ENCODE peak calls at places on chromosome 12, in seven cellular contexts. H is dorsolateral prefrontal cortex, L is tibial artery, F is psoas muscle, O is MM.1S, E is PC-3, W is esophagus squamous epithelium. J is an unnamed sample.

GRCh38 chr12:46938071-46938678 is 112.4 kb upstream of the SLC38A4 start:
- DNase-seq in H (no peak), L (no peak), F (no peak), O (no peak), E (no peak), W (no peak), J (no peak)

GRCh38 chr12:133026996-133027395 is 10.3 kb upstream of the ZNF84 start:
- DNase-seq in H (no peak), L (no peak), F (no peak), O (no peak), E (no peak), W (no peak), J (no peak)

GRCh38 chr12:106736051-106736957 is 38.2 kb upstream of the RIC8B start:
- DNase-seq in H (no peak), L (no peak), F (no peak), O (peak; percentile 16), E (peak; percentile 13), W (no peak), J (peak; percentile 43)

GRCh38 chr12:31474751-31475150 is 116.2 kb downstream of the DENND5B start:
- DNase-seq in H (no peak), L (no peak), F (no peak), O (no peak), E (no peak), W (no peak), J (peak; percentile 12)

GRCh38 chr12:121786441-121786825 is 7.1 kb downstream of the RHOF start:
- DNase-seq in H (no peak), L (no peak), F (peak; percentile 80), O (no peak), E (peak; percentile 100), W (no peak), J (peak; percentile 96)

GRCh38 chr12:76237086-76237701 is 111.0 kb downstream of the BBS10 start:
- DNase-seq in H (no peak), L (no peak), F (no peak), O (no peak), E (peak; percentile 49), W (no peak), J (no peak)

GRCh38 chr12:29026419-29026818 is 122.7 kb upstream of the FAR2 start:
- DNase-seq in H (no peak), L (no peak), F (no peak), O (no peak), E (peak; percentile 28), W (no peak), J (no peak)

GRCh38 chr12:81502912-81503695 is 256.0 kb downstream of the PPFIA2 start:
- DNase-seq in H (no peak), L (no peak), F (no peak), O (no peak), E (peak; percentile 20), W (no peak), J (no peak)

GRCh38 chr12:9039397-9039977 is 50.1 kb downstream of the KLRG1 start:
- DNase-seq in H (no peak), L (no peak), F (no peak), O (peak; percentile 68), E (peak; percentile 64), W (no peak), J (peak; percentile 67)

GRCh38 chr12:48286665-48287064 is 64.1 kb downstream of the ZNF641 start:
- DNase-seq in H (no peak), L (no peak), F (no peak), O (no peak), E (peak; percentile 16), W (no peak), J (no peak)

GRCh38 chr12:48285751-48286650 is 64.7 kb downstream of the ZNF641 start:
- DNase-seq in H (no peak), L (no peak), F (no peak), O (peak; percentile 60), E (peak; percentile 45), W (no peak), J (no peak)

GRCh38 chr12:48292030-48292429 is 58.7 kb downstream of the ZNF641 start:
- DNase-seq in H (no peak), L (no peak), F (no peak), O (no peak), E (no peak), W (no peak), J (no peak)

GRCh38 chr12:48291511-48291910 is 59.2 kb downstream of the ZNF641 start:
- DNase-seq in H (no peak), L (no peak), F (no peak), O (no peak), E (peak; percentile 55), W (no peak), J (no peak)

GRCh38 chr12:48288387-48289268 is 62.1 kb downstream of the ZNF641 start:
- DNase-seq in H (no peak), L (no peak), F (no peak), O (no peak), E (peak; percentile 13), W (no peak), J (no peak)
- H3K27me3 ChIP-seq in H (no peaks in the 10 kb centered on the region), L (no peaks in the 10 kb centered on the region), F (no peaks in the 10 kb centered on the region), O (no peaks in the 10 kb centered on the region), E (peaks cover 10% of the 10 kb centered on the region), W (no peaks in the 10 kb centered on the region), J (no peaks in the 10 kb centered on the region)

DNA sequence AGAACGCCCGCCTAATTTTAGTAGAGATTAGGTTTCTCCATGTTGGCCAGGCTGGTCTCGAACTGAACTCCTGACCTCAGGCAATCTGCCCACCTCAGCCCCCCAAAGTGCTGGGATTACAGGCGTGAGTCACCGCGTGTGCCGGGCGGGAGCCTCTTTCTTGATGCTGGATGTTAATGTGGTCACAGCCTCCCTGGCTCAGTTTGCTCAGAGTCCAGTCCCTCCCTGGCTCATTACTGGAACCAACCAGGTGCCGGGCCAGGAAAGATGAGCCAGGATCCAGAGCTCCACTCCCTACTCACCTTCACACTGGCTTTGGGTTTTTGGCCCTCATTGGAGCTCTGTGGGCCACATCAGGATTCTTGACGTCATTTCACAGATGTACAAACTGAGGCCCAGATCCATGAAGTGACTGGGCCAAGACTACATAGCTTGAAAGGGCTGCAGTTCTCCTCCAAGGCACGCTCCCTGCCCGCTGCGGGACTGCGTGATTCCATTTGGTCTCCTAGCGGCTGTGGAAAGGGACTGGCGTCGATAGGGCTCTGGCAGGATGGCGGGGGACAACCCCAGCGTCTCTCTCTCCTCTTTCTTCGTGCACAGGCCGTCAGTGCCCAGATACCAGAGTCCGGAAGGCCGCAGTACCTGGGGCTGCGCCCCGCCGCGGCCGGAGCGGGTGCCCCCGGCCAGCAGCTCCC is 5.1 kb upstream of the SHMT2 start:
- DNase-seq in H (no peak), L (no peak), F (no peak), O (no peak), E (no peak), W (no peak), J (no peak)
- H3K27me3 ChIP-seq in H (peaks cover 3% of the 10 kb centered on the region), L (no peaks in the 10 kb centered on the region), F (no peaks in the 10 kb centered on the region), O (peaks cover 57% of the 10 kb centered on the region), E (no peaks in the 10 kb centered on the region), W (no peaks in the 10 kb centered on the region), J (peaks cover 4% of the 10 kb centered on the region)

GRCh38 chr12:112538740-112539139 is 120.0 kb downstream of the PTPN11 start:
- DNase-seq in H (no peak), L (no peak), F (no peak), O (no peak), E (no peak), W (no peak), J (no peak)

GRCh38 chr12:112535017-112535416 is 116.3 kb downstream of the PTPN11 start:
- DNase-seq in H (no peak), L (no peak), F (no peak), O (no peak), E (no peak), W (no peak), J (no peak)

GRCh38 chr12:112536367-112536730 is 117.6 kb downstream of the PTPN11 start:
- DNase-seq in H (no peak), L (no peak), F (no peak), O (no peak), E (no peak), W (no peak), J (no peak)

GRCh38 chr12:112537710-112538396 is 119.1 kb downstream of the PTPN11 start:
- DNase-seq in H (no peak), L (no peak), F (no peak), O (no peak), E (peak; percentile 67), W (no peak), J (no peak)

DNA sequence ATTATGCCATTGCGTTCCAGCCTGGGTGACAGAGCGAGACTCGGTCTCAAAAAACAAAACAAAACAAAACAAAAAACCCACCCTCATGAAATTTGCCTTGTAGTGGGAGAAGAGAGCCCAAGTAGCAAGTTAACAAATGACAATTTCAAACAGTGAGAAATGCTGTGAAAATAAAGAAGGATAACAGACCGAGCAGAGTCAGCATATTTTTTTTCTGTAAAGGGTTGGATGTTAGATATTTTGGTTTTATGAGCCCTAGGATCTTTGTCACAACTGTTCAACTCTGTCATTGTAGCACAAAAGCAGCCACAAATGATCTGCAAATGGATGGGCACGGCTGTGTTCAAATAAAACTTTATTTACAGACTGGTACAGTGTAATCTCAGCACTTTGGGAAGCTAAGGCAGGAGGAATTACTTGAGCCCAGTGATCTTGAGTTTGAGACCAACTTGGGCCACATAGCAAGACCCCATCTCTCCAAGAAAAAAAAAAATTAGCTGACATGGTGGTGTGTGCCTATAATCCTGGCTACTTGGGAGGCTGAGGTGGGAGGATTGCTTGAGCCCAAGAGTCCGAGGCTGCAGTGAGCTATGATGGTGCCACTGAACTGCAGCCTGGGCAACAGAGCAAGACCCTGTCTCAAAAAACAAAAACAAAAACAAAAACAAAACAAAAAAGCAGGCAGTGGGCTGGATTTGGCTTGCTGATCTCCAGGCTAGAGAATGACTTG is 117.1 kb downstream of the PTPN11 start:
- DNase-seq in H (no peak), L (no peak), F (no peak), O (no peak), E (no peak), W (no peak), J (no peak)
- H3K27me3 ChIP-seq in H (no peaks in the 10 kb centered on the region), L (no peaks in the 10 kb centered on the region), F (no peaks in the 10 kb centered on the region), O (no peaks in the 10 kb centered on the region), E (no peaks in the 10 kb centered on the region), W (no peaks in the 10 kb centered on the region), J (peaks cover 3% of the 10 kb centered on the region)

GRCh38 chr12:131271724-131272123 is 318.0 kb downstream of the ADGRD1 start:
- DNase-seq in H (no peak), L (no peak), F (no peak), O (no peak), E (no peak), W (no peak), J (no peak)
- H3K27me3 ChIP-seq in H (no peaks in the 10 kb centered on the region), L (no peaks in the 10 kb centered on the region), F (no peaks in the 10 kb centered on the region), O (no peaks in the 10 kb centered on the region), E (peaks cover 49% of the 10 kb centered on the region), W (no peaks in the 10 kb centered on the region), J (no peaks in the 10 kb centered on the region)

GRCh38 chr12:53737494-53737808 is 10.2 kb upstream of the CALCOCO1 start:
- DNase-seq in H (no peak), L (no peak), F (no peak), O (no peak), E (no peak), W (no peak), J (no peak)
- H3K27me3 ChIP-seq in H (peaks cover 3% of the 10 kb centered on the region), L (no peaks in the 10 kb centered on the region), F (no peaks in the 10 kb centered on the region), O (peaks cover 44% of the 10 kb centered on the region), E (peaks cover 11% of the 10 kb centered on the region), W (no peaks in the 10 kb centered on the region), J (no peaks in the 10 kb centered on the region)

DNA sequence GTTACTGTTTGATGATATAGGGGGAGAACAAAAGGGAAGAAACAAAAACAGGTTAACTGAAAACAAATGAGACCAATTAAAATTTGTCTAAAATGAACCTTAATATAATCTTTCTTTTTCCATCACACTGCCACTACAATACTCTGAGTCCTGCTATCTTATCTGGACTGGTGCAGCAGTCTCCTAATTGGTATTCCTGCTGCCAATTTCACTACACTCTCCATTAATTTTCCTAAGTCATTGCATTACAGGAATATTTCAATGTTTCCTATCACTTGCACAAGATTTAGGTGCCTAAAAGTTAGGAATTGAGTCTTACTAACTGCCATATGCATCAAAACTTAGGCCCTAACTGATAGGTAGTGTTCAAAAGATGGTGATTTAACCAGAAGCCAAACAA is 884.9 kb upstream of the MGAT4C start:
- DNase-seq in H (no peak), L (no peak), F (no peak), O (no peak), E (no peak), W (no peak), J (no peak)
- H3K27me3 ChIP-seq in H (no peaks in the 10 kb centered on the region), L (no peaks in the 10 kb centered on the region), F (no peaks in the 10 kb centered on the region), O (no peaks in the 10 kb centered on the region), E (no peaks in the 10 kb centered on the region), W (no peaks in the 10 kb centered on the region), J (no peaks in the 10 kb centered on the region)